ENCODE peak calls at places on chromosomes 13 and 19, in six cellular contexts. M is HepG2, X is GM12878, T is A549, U is endothelial cell of umbilical vein, S is K562. J is an unnamed sample.

GRCh38 chr19:18830488-18830887 is 1.3 kb upstream of the UPF1 start:
- DNase-seq in U (no peak), S (no peak), X (no peak), T (no peak), M (no peak), J (no peak)

GRCh38 chr13:52862358-52863206 is 14.1 kb upstream of the PCDH8 start:
- DNase-seq in X (no peak), T (peak; percentile 21), S (peak; percentile 47), M (peak; percentile 5), U (peak; percentile 15), J (peak; percentile 35)

GRCh38 chr19:9914315-9915207 is 21.8 kb downstream of the OLFM2 start:
- DNase-seq in T (peak; percentile 84), U (peak; percentile 88), S (peak; percentile 91), M (peak; percentile 50), X (no peak), J (peak; percentile 97)

GRCh38 chr19:18023596-18024212 is 15.7 kb downstream of the ARRDC2 start:
- DNase-seq in M (no peak), S (no peak), U (peak; percentile 97), T (no peak), X (no peak), J (peak; percentile 93)

GRCh38 chr13:97849305-97849704 is 104.2 kb upstream of the IPO5 start:
- DNase-seq in T (peak; percentile 24), S (no peak), X (peak; percentile 8), U (peak; percentile 66), M (peak; percentile 36), J (peak; percentile 39)

GRCh38 chr13:46145950-46146349 is 36.0 kb downstream of the LCP1 start:
- DNase-seq in X (no peak), U (no peak), T (no peak), M (no peak), S (no peak), J (no peak)

GRCh38 chr13:25901460-25902376 is 150.1 kb downstream of the SHISA2 start:
- DNase-seq in U (peak; percentile 55), T (peak; percentile 2), X (peak; percentile 75), S (no peak), M (peak; percentile 33), J (peak; percentile 79)

GRCh38 chr19:13234518-13234917 is 84.3 kb downstream of the IER2 start:
- DNase-seq in X (no peak), U (no peak), S (peak; percentile 92), T (peak; percentile 51), M (peak; percentile 42), J (peak; percentile 72)

DNA sequence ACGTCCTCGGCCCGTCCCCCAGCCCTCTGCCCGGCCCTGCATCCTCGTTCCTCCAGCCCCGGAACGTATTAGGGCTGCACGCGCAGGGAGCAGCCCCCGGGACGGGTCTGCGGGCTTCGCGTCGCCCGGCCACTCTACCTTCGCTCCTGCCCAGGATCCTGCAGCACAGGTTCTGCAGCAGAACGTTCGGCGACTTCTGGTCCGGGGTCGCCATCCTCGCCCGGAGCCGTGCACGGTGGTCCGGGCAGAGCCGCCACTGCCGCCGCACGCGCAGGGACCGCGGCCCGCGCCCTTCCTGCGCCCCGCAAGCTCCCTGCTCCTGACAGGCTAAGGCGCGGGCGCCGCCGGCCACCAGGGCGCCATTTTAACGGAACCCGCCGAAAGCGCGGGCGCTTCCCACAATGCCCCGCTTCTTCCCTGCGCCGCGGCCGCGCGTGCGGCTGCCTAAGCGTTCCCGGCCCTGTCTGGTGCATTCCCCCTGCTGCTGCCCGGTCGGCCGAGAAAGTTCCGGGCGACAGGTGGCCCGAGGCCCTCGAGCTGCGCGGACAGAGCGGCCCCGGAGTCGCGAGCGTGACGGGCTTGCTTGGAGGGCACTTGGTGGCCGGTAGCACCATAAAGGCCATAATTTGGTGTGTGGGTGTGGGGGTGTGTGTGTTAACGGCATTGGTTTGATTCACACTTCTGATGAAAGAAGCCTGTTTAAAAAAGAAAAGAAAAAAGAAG is at the start of gene TUBGCP3:
- DNase-seq in X (no peak), S (peak; percentile 85), T (peak; percentile 82), M (peak; percentile 63), U (peak; percentile 77), J (peak; percentile 94)
- TF ChIP-seq POLR2A in X (peak; percentile 90), S (peak; percentile 82), T (peak; percentile 69), M (peak; percentile 53), U (no peak), J (peak; percentile 91)

DNA sequence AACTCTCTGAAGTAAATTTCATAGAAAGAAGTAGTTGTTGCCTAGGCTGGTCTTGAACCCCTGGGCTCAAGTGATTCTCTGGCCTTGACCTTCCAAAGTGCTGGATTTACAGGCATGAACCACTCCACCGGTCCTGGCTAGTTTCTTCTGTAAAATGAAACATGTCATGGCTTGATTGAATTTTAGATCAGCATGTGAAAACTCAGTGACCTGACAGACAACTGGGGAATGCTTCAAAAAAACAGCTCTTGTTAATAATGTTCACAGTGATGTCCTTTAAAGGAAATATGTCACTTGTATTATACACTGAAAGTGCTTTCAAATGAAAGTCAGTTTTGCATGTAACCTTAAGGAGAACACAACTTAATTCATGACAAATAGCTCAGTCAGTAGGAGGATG is 118.2 kb downstream of the KLF5 start:
- DNase-seq in T (no peak), M (no peak), S (no peak), X (no peak), U (no peak), J (no peak)
- H3K4me3 ChIP-seq in T (no peak overlapping the region), M (no peak overlapping the region), S (no peak overlapping the region), X (no peak overlapping the region), U (no peak overlapping the region), J (no peak overlapping the region)

GRCh38 chr19:45251452-45252354 is 632 bp downstream of the MARK4 start:
- DNase-seq in X (no peak), S (peak; percentile 48), U (no peak), M (no peak), T (no peak), J (peak; percentile 27)
- TF ChIP-seq MYC in X (no peak), S (no peak), U (no peak), M (no peak), T (no peak), J (no peak)

GRCh38 chr19:7921955-7922840 is 2.1 kb downstream of the SNAPC2 start:
- DNase-seq in X (no peak), T (no peak), M (no peak), S (no peak), U (no peak), J (no peak)

GRCh38 chr19:7921302-7921954 is 1.3 kb downstream of the SNAPC2 start:
- DNase-seq in T (no peak), X (no peak), S (no peak), M (no peak), U (no peak), J (no peak)

GRCh38 chr19:7918615-7919421 is 1.3 kb upstream of the SNAPC2 start:
- DNase-seq in S (no peak), M (peak; percentile 81), T (no peak), X (no peak), U (no peak), J (no peak)

GRCh38 chr19:7919681-7920519 is at the start of gene SNAPC2:
- DNase-seq in T (peak; percentile 94), U (peak; percentile 94), X (peak; percentile 70), S (peak; percentile 87), M (peak; percentile 89), J (peak; percentile 96)

GRCh38 chr19:7920520-7921301 is 573 bp downstream of the SNAPC2 start:
- DNase-seq in T (peak; percentile 96), M (peak; percentile 77), U (peak; percentile 96), S (peak; percentile 98), X (peak; percentile 78), J (peak; percentile 97)
- TF ChIP-seq POLR2A in T (no peak), M (no peak), U (no peak), S (peak; percentile 56), X (no peak), J (peak; percentile 38)

GRCh38 chr19:4597278-4597974 is 37.9 kb upstream of the SEMA6B start:
- DNase-seq in M (no peak), U (peak; percentile 41), S (no peak), T (no peak), X (no peak), J (no peak)
- H3K4me3 ChIP-seq in M (peak overlapping the region; percentile 5), U (peak overlapping the region; percentile 42), S (peak overlapping the region; percentile 43), T (peak overlapping the region; percentile 44), X (no peak overlapping the region), J (no peak overlapping the region)

GRCh38 chr19:2215281-2215751 is 20.8 kb downstream of the PLEKHJ1 start:
- DNase-seq in M (no peak), S (no peak), X (no peak), T (no peak), U (no peak), J (no peak)
- TF ChIP-seq MYC in M (no peak), S (no peak), X (no peak), T (no peak), U (no peak), J (no peak)

GRCh38 chr19:1592023-1592754 is 476 bp downstream of the MBD3 start:
- DNase-seq in S (peak; percentile 94), X (peak; percentile 50), U (peak; percentile 85), T (peak; percentile 90), M (peak; percentile 78), J (peak; percentile 84)

GRCh38 chr19:1590641-1591397 is 1.8 kb downstream of the MBD3 start:
- DNase-seq in M (peak; percentile 49), X (no peak), T (peak; percentile 33), S (peak; percentile 62), U (peak; percentile 23), J (peak; percentile 58)

GRCh38 chr19:1591421-1592022 is 1.1 kb downstream of the MBD3 start:
- DNase-seq in U (peak; percentile 43), S (no peak), T (no peak), X (no peak), M (no peak), J (no peak)

GRCh38 chr19:1587872-1588271 is 4.8 kb downstream of the MBD3 start:
- DNase-seq in S (no peak), T (no peak), U (no peak), M (peak; percentile 44), X (no peak), J (no peak)

DNA sequence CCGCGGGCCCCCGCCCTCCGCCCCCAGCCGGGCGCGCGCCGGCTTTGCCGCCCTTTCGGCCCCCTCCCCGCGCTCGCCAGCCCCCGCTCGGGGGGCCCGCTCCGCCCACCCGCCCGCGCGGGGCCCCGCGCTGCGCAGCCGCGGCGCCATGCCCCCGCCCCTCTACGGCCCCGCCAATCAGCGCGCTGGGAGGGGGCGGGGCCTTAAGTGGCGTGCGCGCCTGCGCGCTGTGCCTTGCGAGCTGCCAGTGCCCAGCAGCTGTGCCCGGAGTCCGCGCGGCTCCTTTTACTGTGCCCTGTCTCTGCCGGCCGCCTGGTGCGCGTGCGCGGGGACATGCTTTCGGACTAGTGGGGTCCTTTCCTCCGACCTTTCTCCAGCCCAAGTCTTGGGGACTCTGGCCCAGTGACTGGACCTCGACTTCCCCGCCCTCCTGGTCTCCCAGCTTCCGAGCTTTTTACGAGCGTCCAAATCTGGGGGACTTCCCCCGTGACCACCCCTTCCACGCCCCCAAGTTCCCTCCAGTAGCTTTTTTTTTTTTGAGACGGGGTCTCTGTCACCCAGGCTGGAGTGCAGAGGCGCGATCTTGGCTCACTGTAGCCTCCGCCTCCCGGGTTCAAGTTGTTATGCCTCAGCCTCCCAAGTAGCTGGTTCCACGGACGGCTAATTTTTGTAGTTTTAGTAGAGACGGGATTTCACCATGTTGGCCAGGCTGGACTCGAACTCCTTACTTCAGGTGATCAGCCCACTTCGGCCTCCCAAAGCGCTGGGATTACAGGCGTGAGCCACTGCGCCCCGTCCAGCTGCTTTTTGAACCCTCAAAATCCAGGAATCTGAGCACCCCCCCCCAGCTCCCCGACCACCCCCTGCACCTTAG is at the start of gene MBD3:
- DNase-seq in U (peak; percentile 89), M (peak; percentile 81), T (peak; percentile 93), X (peak; percentile 44), S (peak; percentile 99), J (peak; percentile 89)
- TF ChIP-seq POLR2A in U (peak; percentile 75), M (no peak), T (peak; percentile 67), X (peak; percentile 72), S (peak; percentile 73), J (peak; percentile 49)